ENCODE peak calls at places on chromosomes 13 and 19, in four cellular contexts. One of them, this sample, is unnamed.

GRCh38 chr19:55075366-55075998 is at the start of gene EPS8L1:
- DNase-seq in uterus: no peak
- DNase-seq in neuronal stem cell: no peak
- DNase-seq in AG04450: no peak
- DNase-seq in this sample: no peak

GRCh38 chr19:1461862-1462261 is 11.9 kb downstream of the APC2 start:
- DNase-seq in uterus: no peak
- DNase-seq in neuronal stem cell: no peak
- DNase-seq in AG04450: no peak
- DNase-seq in this sample: peak; percentile 72

GRCh38 chr13:49444517-49445395 is 682 bp downstream of the SETDB2 start:
- DNase-seq in uterus: peak; percentile 39
- DNase-seq in neuronal stem cell: peak; percentile 29
- DNase-seq in AG04450: no peak
- DNase-seq in this sample: peak; percentile 34

GRCh38 chr13:34738251-34739170 is 203.6 kb upstream of the NBEA start:
- DNase-seq in uterus: no peak
- DNase-seq in neuronal stem cell: no peak
- DNase-seq in AG04450: no peak
- DNase-seq in this sample: no peak

GRCh38 chr19:19517235-19517619 is 1.2 kb downstream of the NDUFA13 start:
- DNase-seq in uterus: no peak
- DNase-seq in neuronal stem cell: no peak
- DNase-seq in AG04450: no peak
- DNase-seq in this sample: no peak

GRCh38 chr19:50162988-50163387 is at the start of gene IZUMO2:
- DNase-seq in uterus: no peak
- DNase-seq in neuronal stem cell: no peak
- DNase-seq in AG04450: no peak
- DNase-seq in this sample: no peak

GRCh38 chr13:25037057-25037813 is 58.7 kb upstream of the PABPC3 start:
- DNase-seq in uterus: no peak
- DNase-seq in neuronal stem cell: peak; percentile 59
- DNase-seq in AG04450: peak; percentile 23
- DNase-seq in this sample: peak; percentile 50

GRCh38 chr19:19418548-19419260 is 13.2 kb downstream of the GATAD2A start:
- DNase-seq in uterus: no peak
- DNase-seq in neuronal stem cell: no peak
- DNase-seq in AG04450: no peak
- DNase-seq in this sample: no peak

GRCh38 chr13:97131447-97131846 is 90.7 kb upstream of the MBNL2 start:
- DNase-seq in uterus: no peak
- DNase-seq in neuronal stem cell: no peak
- DNase-seq in AG04450: no peak
- DNase-seq in this sample: no peak

GRCh38 chr19:44998025-44998424 is 3.2 kb upstream of the RELB start:
- DNase-seq in uterus: no peak
- DNase-seq in neuronal stem cell: no peak
- DNase-seq in AG04450: no peak
- DNase-seq in this sample: no peak

GRCh38 chr13:50255639-50256038 is 240.4 kb downstream of the KCNRG start:
- DNase-seq in uterus: no peak
- DNase-seq in neuronal stem cell: no peak
- DNase-seq in AG04450: no peak
- DNase-seq in this sample: no peak

GRCh38 chr19:7932276-7932929 is 6.5 kb upstream of the CTXN1 start:
- DNase-seq in uterus: no peak
- DNase-seq in neuronal stem cell: no peak
- DNase-seq in AG04450: no peak
- DNase-seq in this sample: no peak

GRCh38 chr13:114031631-114032030 is 57.8 kb upstream of the C13orf46 start:
- DNase-seq in uterus: no peak
- DNase-seq in neuronal stem cell: no peak
- DNase-seq in AG04450: no peak
- DNase-seq in this sample: no peak

GRCh38 chr13:114029866-114030625 is 56.2 kb upstream of the C13orf46 start:
- DNase-seq in uterus: no peak
- DNase-seq in neuronal stem cell: no peak
- DNase-seq in AG04450: no peak
- DNase-seq in this sample: no peak

GRCh38 chr13:114033541-114034315 is 59.9 kb upstream of the C13orf46 start:
- DNase-seq in uterus: no peak
- DNase-seq in neuronal stem cell: no peak
- DNase-seq in AG04450: no peak
- DNase-seq in this sample: no peak

GRCh38 chr13:114030666-114031610 is 57.1 kb upstream of the C13orf46 start:
- DNase-seq in uterus: no peak
- DNase-seq in neuronal stem cell: no peak
- DNase-seq in AG04450: no peak
- DNase-seq in this sample: no peak

GRCh38 chr13:114032121-114032799 is 58.4 kb upstream of the C13orf46 start:
- DNase-seq in uterus: peak; percentile 61
- DNase-seq in neuronal stem cell: no peak
- DNase-seq in AG04450: no peak
- DNase-seq in this sample: no peak
- H3K27ac ChIP-seq in uterus: peak overlapping the region; percentile 47
- H3K27ac ChIP-seq in neuronal stem cell: no peak overlapping the region
- H3K27ac ChIP-seq in AG04450: peak overlapping the region; percentile 86
- H3K27ac ChIP-seq in this sample: peak overlapping the region; percentile 57

GRCh38 chr19:3117746-3118145 is 18.1 kb upstream of the GNA15 start:
- DNase-seq in uterus: no peak
- DNase-seq in neuronal stem cell: no peak
- DNase-seq in AG04450: no peak
- DNase-seq in this sample: no peak

GRCh38 chr19:3114811-3115210 is 20.6 kb downstream of the GNA11 start:
- DNase-seq in uterus: no peak
- DNase-seq in neuronal stem cell: no peak
- DNase-seq in AG04450: no peak
- DNase-seq in this sample: no peak

GRCh38 chr19:3115411-3115810 is 20.4 kb upstream of the GNA15 start:
- DNase-seq in uterus: no peak
- DNase-seq in neuronal stem cell: no peak
- DNase-seq in AG04450: no peak
- DNase-seq in this sample: no peak

GRCh38 chr19:3115916-3116602 is 19.8 kb upstream of the GNA15 start:
- DNase-seq in uterus: no peak
- DNase-seq in neuronal stem cell: no peak
- DNase-seq in AG04450: no peak
- DNase-seq in this sample: no peak

GRCh38 chr19:3116621-3117020 is 19.2 kb upstream of the GNA15 start:
- DNase-seq in uterus: no peak
- DNase-seq in neuronal stem cell: no peak
- DNase-seq in AG04450: no peak
- DNase-seq in this sample: no peak
- H3K27me3 ChIP-seq in uterus: no peaks in the 10 kb centered on the region
- H3K27me3 ChIP-seq in neuronal stem cell: no peaks in the 10 kb centered on the region
- H3K27me3 ChIP-seq in AG04450: no peaks in the 10 kb centered on the region
- H3K27me3 ChIP-seq in this sample: no peaks in the 10 kb centered on the region

GRCh38 chr13:78100481-78100880 is 181.8 kb upstream of the EDNRB start:
- DNase-seq in uterus: no peak
- DNase-seq in neuronal stem cell: no peak
- DNase-seq in AG04450: no peak
- DNase-seq in this sample: no peak

GRCh38 chr13:78098249-78098648 is 179.6 kb upstream of the EDNRB start:
- DNase-seq in uterus: no peak
- DNase-seq in neuronal stem cell: no peak
- DNase-seq in AG04450: no peak
- DNase-seq in this sample: no peak

DNA sequence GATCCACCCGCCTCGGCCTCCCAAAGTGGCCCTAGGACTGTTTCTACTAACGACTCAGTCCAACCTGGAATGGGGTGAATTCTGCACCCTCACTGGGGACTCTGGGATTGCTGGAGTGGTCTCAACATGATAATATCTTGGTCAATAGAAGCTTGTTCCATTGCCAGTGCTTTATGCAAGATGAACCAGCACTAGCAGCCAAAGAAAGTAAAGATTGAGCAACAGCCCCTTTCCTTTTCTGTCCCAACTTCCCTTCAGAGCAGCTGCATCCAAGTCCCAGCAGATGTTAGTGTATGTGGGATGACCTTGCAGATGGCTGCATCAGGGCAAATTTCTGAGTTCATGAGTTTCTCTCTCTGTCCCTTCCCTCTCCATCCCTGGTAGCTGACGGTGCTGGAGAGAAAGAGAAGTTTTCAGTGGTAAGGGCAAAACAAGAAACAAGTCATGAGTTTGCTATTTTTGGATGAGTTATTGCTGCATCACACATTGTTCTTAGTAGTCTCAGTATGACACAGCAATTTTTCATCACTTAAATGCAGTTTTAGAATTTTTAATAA is 183.6 kb upstream of the EDNRB start:
- DNase-seq in uterus: peak; percentile 39
- DNase-seq in neuronal stem cell: no peak
- DNase-seq in AG04450: no peak
- DNase-seq in this sample: no peak
- H3K27ac ChIP-seq in uterus: no peak overlapping the region
- H3K27ac ChIP-seq in neuronal stem cell: no peak overlapping the region
- H3K27ac ChIP-seq in AG04450: no peak overlapping the region
- H3K27ac ChIP-seq in this sample: no peak overlapping the region

GRCh38 chr13:111898956-111899713 is 167.8 kb upstream of the SOX1 start:
- DNase-seq in uterus: no peak
- DNase-seq in neuronal stem cell: no peak
- DNase-seq in AG04450: no peak
- DNase-seq in this sample: no peak
- H3K27me3 ChIP-seq in uterus: no peaks in the 10 kb centered on the region
- H3K27me3 ChIP-seq in neuronal stem cell: no peaks in the 10 kb centered on the region
- H3K27me3 ChIP-seq in AG04450: no peaks in the 10 kb centered on the region
- H3K27me3 ChIP-seq in this sample: no peaks in the 10 kb centered on the region

GRCh38 chr19:31675187-31675913 is 326.1 kb upstream of the TSHZ3 start:
- DNase-seq in uterus: no peak
- DNase-seq in neuronal stem cell: no peak
- DNase-seq in AG04450: no peak
- DNase-seq in this sample: no peak
- H3K27ac ChIP-seq in uterus: no peak overlapping the region
- H3K27ac ChIP-seq in neuronal stem cell: no peak overlapping the region
- H3K27ac ChIP-seq in AG04450: no peak overlapping the region
- H3K27ac ChIP-seq in this sample: no peak overlapping the region

GRCh38 chr13:99969934-99970760 is 1.4 kb downstream of the ZIC5 start:
- DNase-seq in uterus: no peak
- DNase-seq in neuronal stem cell: no peak
- DNase-seq in AG04450: no peak
- DNase-seq in this sample: no peak

GRCh38 chr13:99969368-99969933 is 2.1 kb downstream of the ZIC5 start:
- DNase-seq in uterus: no peak
- DNase-seq in neuronal stem cell: no peak
- DNase-seq in AG04450: no peak
- DNase-seq in this sample: no peak

GRCh38 chr13:99971576-99972189 is at the start of gene ZIC5:
- DNase-seq in uterus: no peak
- DNase-seq in neuronal stem cell: peak; percentile 89
- DNase-seq in AG04450: no peak
- DNase-seq in this sample: no peak

GRCh38 chr13:99972190-99972731 is 694 bp upstream of the ZIC5 start:
- DNase-seq in uterus: no peak
- DNase-seq in neuronal stem cell: no peak
- DNase-seq in AG04450: no peak
- DNase-seq in this sample: no peak

GRCh38 chr13:99970761-99971575 is 599 bp downstream of the ZIC5 start:
- DNase-seq in uterus: no peak
- DNase-seq in neuronal stem cell: no peak
- DNase-seq in AG04450: no peak
- DNase-seq in this sample: no peak
- H3K27me3 ChIP-seq in uterus: peaks cover 67% of the 10 kb centered on the region
- H3K27me3 ChIP-seq in neuronal stem cell: peaks cover 25% of the 10 kb centered on the region
- H3K27me3 ChIP-seq in AG04450: peaks cover 85% of the 10 kb centered on the region
- H3K27me3 ChIP-seq in this sample: peaks cover 93% of the 10 kb centered on the region

This sample was measured in dorsolateral prefrontal cortex.